ENCODE peak calls at places on chromosomes 12 and 14, in eight cellular contexts. One of them, this sample, is unnamed.

GRCh38 chr12:110744697-110745264 is 2.1 kb upstream of the PPP1CC start:
- DNase-seq in RWPE2: peak
- DNase-seq in choroid plexus epithelial cell: no peak
- DNase-seq in AG10803: no peak
- DNase-seq in GM12878: no peak
- DNase-seq in thoracic aorta: no peak
- DNase-seq in sigmoid colon: no peak
- DNase-seq in left lung: no peak
- DNase-seq in this sample: no peak

GRCh38 chr12:109567967-109568366 is 5.3 kb downstream of the MMAB start:
- DNase-seq in RWPE2: no peak
- DNase-seq in GM12878: no peak
- DNase-seq in AG10803: no peak
- DNase-seq in thoracic aorta: no peak
- DNase-seq in left lung: no peak
- DNase-seq in sigmoid colon: no peak
- DNase-seq in choroid plexus epithelial cell: no peak
- DNase-seq in this sample: no peak

GRCh38 chr14:81396108-81396507 is 4.0 kb downstream of the STON2 start:
- DNase-seq in RWPE2: no peak
- DNase-seq in choroid plexus epithelial cell: no peak
- DNase-seq in sigmoid colon: no peak
- DNase-seq in left lung: no peak
- DNase-seq in AG10803: peak
- DNase-seq in GM12878: no peak
- DNase-seq in thoracic aorta: no peak
- DNase-seq in this sample: no peak

GRCh38 chr12:5094550-5094949 is 50.9 kb downstream of the KCNA5 start:
- DNase-seq in GM12878: no peak
- DNase-seq in AG10803: peak
- DNase-seq in choroid plexus epithelial cell: no peak
- DNase-seq in left lung: no peak
- DNase-seq in RWPE2: no peak
- DNase-seq in thoracic aorta: no peak
- DNase-seq in sigmoid colon: no peak
- DNase-seq in this sample: no peak

GRCh38 chr14:96940009-96940408 is 142.8 kb downstream of the VRK1 start:
- DNase-seq in AG10803: no peak
- DNase-seq in GM12878: no peak
- DNase-seq in RWPE2: no peak
- DNase-seq in thoracic aorta: no peak
- DNase-seq in choroid plexus epithelial cell: no peak
- DNase-seq in left lung: no peak
- DNase-seq in sigmoid colon: no peak
- DNase-seq in this sample: peak

GRCh38 chr14:28771168-28771567 is 4.6 kb downstream of the FOXG1 start:
- DNase-seq in thoracic aorta: no peak
- DNase-seq in AG10803: no peak
- DNase-seq in RWPE2: no peak
- DNase-seq in left lung: no peak
- DNase-seq in sigmoid colon: no peak
- DNase-seq in choroid plexus epithelial cell: no peak
- DNase-seq in GM12878: no peak
- DNase-seq in this sample: no peak

GRCh38 chr12:85277900-85278597 is 2.0 kb upstream of the ALX1 start:
- DNase-seq in left lung: peak
- DNase-seq in sigmoid colon: peak
- DNase-seq in thoracic aorta: no peak
- DNase-seq in choroid plexus epithelial cell: no peak
- DNase-seq in GM12878: no peak
- DNase-seq in AG10803: no peak
- DNase-seq in RWPE2: no peak
- DNase-seq in this sample: no peak

GRCh38 chr12:122145505-122146330 is 28.3 kb downstream of the IL31 start:
- DNase-seq in sigmoid colon: no peak
- DNase-seq in choroid plexus epithelial cell: no peak
- DNase-seq in RWPE2: no peak
- DNase-seq in thoracic aorta: no peak
- DNase-seq in left lung: no peak
- DNase-seq in AG10803: no peak
- DNase-seq in GM12878: no peak
- DNase-seq in this sample: no peak

GRCh38 chr14:65213316-65213715 is 111.0 kb upstream of the MAX start:
- DNase-seq in RWPE2: no peak
- DNase-seq in GM12878: no peak
- DNase-seq in left lung: no peak
- DNase-seq in AG10803: peak
- DNase-seq in choroid plexus epithelial cell: peak
- DNase-seq in thoracic aorta: no peak
- DNase-seq in sigmoid colon: no peak
- DNase-seq in this sample: no peak

GRCh38 chr14:70987042-70987441 is 79.8 kb downstream of the PCNX1 start:
- DNase-seq in GM12878: no peak
- DNase-seq in thoracic aorta: no peak
- DNase-seq in choroid plexus epithelial cell: peak
- DNase-seq in AG10803: no peak
- DNase-seq in RWPE2: no peak
- DNase-seq in sigmoid colon: no peak
- DNase-seq in left lung: no peak
- DNase-seq in this sample: no peak

GRCh38 chr12:89239534-89239933 is 112.8 kb downstream of the DUSP6 start:
- DNase-seq in GM12878: no peak
- DNase-seq in AG10803: no peak
- DNase-seq in thoracic aorta: no peak
- DNase-seq in choroid plexus epithelial cell: no peak
- DNase-seq in sigmoid colon: no peak
- DNase-seq in left lung: no peak
- DNase-seq in RWPE2: no peak
- DNase-seq in this sample: no peak

GRCh38 chr12:81077329-81077685 is 572 bp upstream of the ACSS3 start:
- DNase-seq in AG10803: peak
- DNase-seq in choroid plexus epithelial cell: peak
- DNase-seq in left lung: peak
- DNase-seq in RWPE2: no peak
- DNase-seq in thoracic aorta: no peak
- DNase-seq in GM12878: no peak
- DNase-seq in sigmoid colon: no peak
- DNase-seq in this sample: no peak

DNA sequence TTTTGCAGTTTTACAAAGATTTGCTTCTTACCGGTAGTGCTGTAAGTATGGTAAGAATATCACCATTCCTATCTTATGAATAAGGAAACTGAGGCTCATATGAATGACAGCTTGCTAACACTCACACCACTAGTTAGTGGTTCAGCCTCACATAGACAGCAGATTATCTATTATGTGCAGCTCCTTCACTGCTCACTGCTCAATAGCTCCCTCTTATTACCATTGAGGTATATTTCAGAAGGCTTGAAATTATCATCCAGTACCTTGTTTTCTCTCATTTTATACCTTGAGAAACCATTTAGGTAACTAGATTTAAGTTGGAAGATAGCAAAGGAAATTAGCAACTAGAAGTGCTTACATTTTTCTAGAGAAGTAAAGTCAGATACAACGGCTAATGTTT is 15.5 kb downstream of the RIC8B start:
- DNase-seq in thoracic aorta: no peak
- DNase-seq in choroid plexus epithelial cell: no peak
- DNase-seq in GM12878: no peak
- DNase-seq in AG10803: no peak
- DNase-seq in RWPE2: no peak
- DNase-seq in left lung: no peak
- DNase-seq in sigmoid colon: no peak
- DNase-seq in this sample: no peak
- TF ChIP-seq CTCF in thoracic aorta: no peak
- TF ChIP-seq CTCF in choroid plexus epithelial cell: peak
- TF ChIP-seq CTCF in GM12878: no peak
- TF ChIP-seq CTCF in AG10803: no peak
- TF ChIP-seq CTCF in RWPE2: peak
- TF ChIP-seq CTCF in left lung: no peak
- TF ChIP-seq CTCF in sigmoid colon: no peak
- TF ChIP-seq CTCF in this sample: no peak

DNA sequence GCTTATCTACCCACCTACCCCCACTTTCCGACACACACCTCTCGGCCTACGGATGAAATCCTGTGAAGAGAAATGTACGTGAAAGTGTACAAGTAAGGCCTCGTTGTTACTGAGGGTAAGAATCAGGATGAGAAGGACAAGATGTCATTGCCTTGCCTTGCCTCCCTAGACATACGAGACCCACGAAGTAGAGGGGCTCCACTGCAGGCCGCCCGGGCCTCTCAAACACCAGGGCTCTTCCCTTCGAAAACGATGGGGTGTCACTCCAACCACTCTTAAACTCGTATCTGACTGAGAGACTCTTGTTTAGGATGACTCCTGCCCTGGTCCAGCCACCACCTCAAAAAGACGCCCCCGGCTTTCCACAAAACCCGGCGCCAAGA is 499 bp downstream of the RACGAP1 start:
- DNase-seq in left lung: no peak
- DNase-seq in thoracic aorta: no peak
- DNase-seq in RWPE2: no peak
- DNase-seq in choroid plexus epithelial cell: no peak
- DNase-seq in GM12878: no peak
- DNase-seq in AG10803: no peak
- DNase-seq in sigmoid colon: no peak
- DNase-seq in this sample: peak
- H3K4me3 ChIP-seq in left lung: peak
- H3K4me3 ChIP-seq in thoracic aorta: peak
- H3K4me3 ChIP-seq in RWPE2: peak
- H3K4me3 ChIP-seq in choroid plexus epithelial cell: peak
- H3K4me3 ChIP-seq in GM12878: peak
- H3K4me3 ChIP-seq in AG10803: peak
- H3K4me3 ChIP-seq in sigmoid colon: peak
- H3K4me3 ChIP-seq in this sample: peak

GRCh38 chr12:25829192-25829591 is 129.3 kb upstream of the RASSF8 start:
- DNase-seq in RWPE2: no peak
- DNase-seq in sigmoid colon: peak
- DNase-seq in left lung: no peak
- DNase-seq in choroid plexus epithelial cell: peak
- DNase-seq in AG10803: peak
- DNase-seq in thoracic aorta: no peak
- DNase-seq in GM12878: no peak
- DNase-seq in this sample: no peak
- TF ChIP-seq CTCF in RWPE2: no peak
- TF ChIP-seq CTCF in sigmoid colon: no peak
- TF ChIP-seq CTCF in left lung: no peak
- TF ChIP-seq CTCF in choroid plexus epithelial cell: no peak
- TF ChIP-seq CTCF in AG10803: peak
- TF ChIP-seq CTCF in thoracic aorta: no peak
- TF ChIP-seq CTCF in GM12878: no peak
- TF ChIP-seq CTCF in this sample: no peak

GRCh38 chr12:63844391-63845341 is at the start of gene SRGAP1:
- DNase-seq in thoracic aorta: peak
- DNase-seq in GM12878: no peak
- DNase-seq in sigmoid colon: peak
- DNase-seq in AG10803: peak
- DNase-seq in left lung: peak
- DNase-seq in choroid plexus epithelial cell: peak
- DNase-seq in RWPE2: peak
- DNase-seq in this sample: peak

GRCh38 chr12:63848450-63848849 is 4.0 kb downstream of the SRGAP1 start:
- DNase-seq in AG10803: no peak
- DNase-seq in sigmoid colon: no peak
- DNase-seq in thoracic aorta: no peak
- DNase-seq in GM12878: no peak
- DNase-seq in choroid plexus epithelial cell: no peak
- DNase-seq in left lung: no peak
- DNase-seq in RWPE2: no peak
- DNase-seq in this sample: peak

GRCh38 chr12:63843613-63844390 is 698 bp upstream of the SRGAP1 start:
- DNase-seq in AG10803: peak
- DNase-seq in choroid plexus epithelial cell: peak
- DNase-seq in thoracic aorta: peak
- DNase-seq in RWPE2: peak
- DNase-seq in GM12878: peak
- DNase-seq in sigmoid colon: peak
- DNase-seq in left lung: peak
- DNase-seq in this sample: peak

GRCh38 chr12:63845726-63846125 is 1.2 kb downstream of the SRGAP1 start:
- DNase-seq in RWPE2: no peak
- DNase-seq in GM12878: no peak
- DNase-seq in choroid plexus epithelial cell: peak
- DNase-seq in AG10803: peak
- DNase-seq in thoracic aorta: no peak
- DNase-seq in sigmoid colon: no peak
- DNase-seq in left lung: no peak
- DNase-seq in this sample: no peak

DNA sequence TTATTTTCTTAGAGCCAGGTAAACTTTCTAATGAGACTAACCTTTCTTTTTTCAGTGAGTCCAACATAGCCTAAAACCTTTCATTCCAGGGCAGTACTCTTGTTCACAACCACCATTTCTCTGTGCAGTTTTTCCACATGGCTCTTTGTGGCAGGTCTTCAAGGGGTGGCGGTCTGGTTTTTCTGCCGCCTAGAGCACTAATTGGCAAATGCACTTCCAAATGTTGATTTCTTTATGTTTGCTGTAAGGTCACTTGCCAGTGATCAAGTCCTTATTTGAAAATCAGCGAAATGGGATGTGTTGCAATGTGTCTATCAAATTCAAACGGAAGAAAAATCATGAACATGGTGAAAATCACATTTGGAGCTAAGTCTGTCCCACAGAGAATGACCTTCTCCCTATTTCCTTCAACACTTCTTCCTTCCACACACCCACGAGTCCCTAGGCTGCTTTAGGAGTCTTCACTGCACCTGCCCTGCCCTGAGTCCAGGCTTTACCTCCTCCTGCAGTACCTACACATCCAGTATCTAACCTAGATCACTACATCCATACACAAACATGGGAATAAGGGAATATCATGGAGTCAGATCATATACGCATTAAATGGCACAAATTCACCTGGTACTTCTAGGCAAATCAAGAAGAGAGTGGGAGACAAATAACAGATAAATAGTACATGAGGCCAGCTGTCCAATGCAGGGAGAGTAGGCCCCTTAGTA is 1.9 kb downstream of the SRGAP1 start:
- DNase-seq in left lung: no peak
- DNase-seq in RWPE2: no peak
- DNase-seq in sigmoid colon: no peak
- DNase-seq in thoracic aorta: no peak
- DNase-seq in AG10803: peak
- DNase-seq in choroid plexus epithelial cell: no peak
- DNase-seq in GM12878: no peak
- DNase-seq in this sample: no peak
- H3K4me3 ChIP-seq in left lung: peak
- H3K4me3 ChIP-seq in RWPE2: peak
- H3K4me3 ChIP-seq in sigmoid colon: peak
- H3K4me3 ChIP-seq in thoracic aorta: peak
- H3K4me3 ChIP-seq in AG10803: peak
- H3K4me3 ChIP-seq in choroid plexus epithelial cell: peak
- H3K4me3 ChIP-seq in GM12878: no peak
- H3K4me3 ChIP-seq in this sample: no peak

DNA sequence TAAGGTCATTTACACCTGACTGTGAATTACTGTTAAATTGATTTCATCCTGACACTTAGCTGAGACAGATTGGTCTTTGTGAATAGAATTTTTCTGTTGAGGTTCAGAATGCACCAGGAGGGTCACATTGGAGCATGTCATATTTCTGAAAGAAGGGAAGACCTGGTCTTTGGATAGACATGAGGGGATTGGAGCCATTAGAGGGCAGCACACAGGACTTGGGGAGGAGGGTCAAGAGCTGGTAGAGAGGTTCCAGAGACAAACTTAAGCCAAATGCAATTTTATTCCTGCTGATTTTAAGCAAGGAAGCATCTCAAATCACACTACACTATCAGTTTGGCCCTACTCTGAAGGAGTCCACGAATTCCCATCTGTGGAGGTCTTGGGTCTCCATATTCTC is 41.1 kb downstream of the GUCY2C start:
- DNase-seq in RWPE2: no peak
- DNase-seq in AG10803: no peak
- DNase-seq in sigmoid colon: no peak
- DNase-seq in left lung: no peak
- DNase-seq in GM12878: no peak
- DNase-seq in thoracic aorta: no peak
- DNase-seq in choroid plexus epithelial cell: no peak
- DNase-seq in this sample: no peak
- TF ChIP-seq CTCF in RWPE2: no peak
- TF ChIP-seq CTCF in AG10803: no peak
- TF ChIP-seq CTCF in sigmoid colon: no peak
- TF ChIP-seq CTCF in left lung: no peak
- TF ChIP-seq CTCF in GM12878: no peak
- TF ChIP-seq CTCF in thoracic aorta: no peak
- TF ChIP-seq CTCF in choroid plexus epithelial cell: no peak
- TF ChIP-seq CTCF in this sample: no peak

This sample was measured in GM12865.